ENCODE peak calls at places on chromosomes 4 and X, in eight cellular contexts. Y is progenitor cell of endocrine pancreas; N is OCI-LY7; I is left ventricle myocardium inferior; A is fibroblast of pulmonary artery; F is ovary; S is brain microvascular endothelial cell; Q is CD4-positive, alpha-beta T cell. X is an unnamed sample.

GRCh38 chrX:11434607-11435006 is 141.4 kb downstream of the AMELX start:
- DNase-seq in Y (no peak), N (no peak), I (no peak), A (no peak), F (no peak), S (no peak), Q (no peak), X (no peak)

GRCh38 chrX:40012800-40013682 is 84.7 kb downstream of the BCOR start:
- DNase-seq in Y (no peak), N (peak), I (peak), A (peak), F (peak), S (peak), Q (no peak), X (peak)

GRCh38 chr4:123930971-123931370 is 534.4 kb downstream of the SPRY1 start:
- DNase-seq in Y (no peak), N (no peak), I (no peak), A (peak), F (no peak), S (peak), Q (no peak), X (no peak)

GRCh38 chr4:7656244-7656800 is 221.6 kb upstream of the PSAPL1 start:
- DNase-seq in Y (no peak), N (no peak), I (no peak), A (no peak), F (no peak), S (no peak), Q (no peak), X (no peak)

GRCh38 chr4:138639018-138639876 is 376.3 kb upstream of the NOCT start:
- DNase-seq in Y (no peak), N (no peak), I (no peak), A (peak), F (no peak), S (no peak), Q (no peak), X (no peak)

GRCh38 chrX:41082783-41083182 is 2.5 kb upstream of the USP9X start:
- DNase-seq in Y (no peak), N (no peak), I (no peak), A (no peak), F (no peak), S (no peak), Q (no peak), X (no peak)

GRCh38 chr4:152679414-152680281 is at the start of gene TMEM154:
- DNase-seq in Y (peak), N (peak), I (peak), A (peak), F (peak), S (peak), Q (peak), X (peak)

GRCh38 chr4:118225521-118225920 is 127.3 kb downstream of the PRSS12 start:
- DNase-seq in Y (no peak), N (no peak), I (no peak), A (no peak), F (no peak), S (no peak), Q (no peak), X (no peak)

GRCh38 chrX:97685753-97686152 is 802.0 kb downstream of the RPA4 start:
- DNase-seq in Y (no peak), N (peak), I (no peak), A (peak), F (no peak), S (peak), Q (no peak), X (no peak)

GRCh38 chrX:30302957-30303356 is 6.2 kb downstream of the NR0B1 start:
- DNase-seq in Y (no peak), N (no peak), I (peak), A (no peak), F (no peak), S (no peak), Q (no peak), X (no peak)

GRCh38 chr4:177127658-177128057 is 182.0 kb upstream of the NEIL3 start:
- DNase-seq in Y (no peak), N (no peak), I (no peak), A (peak), F (no peak), S (no peak), Q (no peak), X (no peak)

GRCh38 chr4:174464949-174465348 is 57.3 kb downstream of the HPGD start:
- DNase-seq in Y (no peak), N (no peak), I (no peak), A (no peak), F (no peak), S (no peak), Q (no peak), X (no peak)

GRCh38 chr4:123506311-123506685 is 109.7 kb downstream of the SPRY1 start:
- DNase-seq in Y (no peak), N (no peak), I (no peak), A (no peak), F (no peak), S (no peak), Q (no peak), X (no peak)

GRCh38 chrX:2320580-2321327 is 180.0 kb downstream of the DHRSX start:
- DNase-seq in Y (no peak), N (no peak), I (peak), A (peak), F (no peak), S (no peak), Q (no peak), X (no peak)

GRCh38 chrX:85851418-85851817 is 195.9 kb downstream of the CHM start:
- DNase-seq in Y (peak), N (no peak), I (no peak), A (peak), F (no peak), S (no peak), Q (no peak), X (no peak)

GRCh38 chr4:167428172-167428571 is 193.9 kb upstream of the SPOCK3 start:
- DNase-seq in Y (no peak), N (no peak), I (no peak), A (peak), F (no peak), S (no peak), Q (no peak), X (no peak)

GRCh38 chr4:123397276-123398150 is 918 bp downstream of the SPRY1 start:
- DNase-seq in Y (peak), N (peak), I (peak), A (peak), F (peak), S (peak), Q (no peak), X (peak)

GRCh38 chrX:20217906-20218305 is 48.8 kb downstream of the RPS6KA3 start:
- DNase-seq in Y (no peak), N (no peak), I (no peak), A (no peak), F (no peak), S (no peak), Q (no peak), X (no peak)

GRCh38 chrX:45143455-45143854 is 57.2 kb downstream of the DIPK2B start:
- DNase-seq in Y (no peak), N (no peak), I (no peak), A (no peak), F (no peak), S (no peak), Q (no peak), X (no peak)

GRCh38 chr4:73589261-73589847 is 30.9 kb downstream of the RASSF6 start:
- DNase-seq in Y (no peak), N (no peak), I (no peak), A (peak), F (no peak), S (peak), Q (no peak), X (no peak)

GRCh38 chr4:76783836-76784235 is 114.1 kb downstream of the SOWAHB start:
- DNase-seq in Y (no peak), N (no peak), I (no peak), A (no peak), F (no peak), S (peak), Q (no peak), X (no peak)

GRCh38 chr4:59762344-59762743 is 1437.8 kb upstream of the ADGRL3 start:
- DNase-seq in Y (no peak), N (no peak), I (no peak), A (no peak), F (no peak), S (no peak), Q (no peak), X (no peak)

DNA sequence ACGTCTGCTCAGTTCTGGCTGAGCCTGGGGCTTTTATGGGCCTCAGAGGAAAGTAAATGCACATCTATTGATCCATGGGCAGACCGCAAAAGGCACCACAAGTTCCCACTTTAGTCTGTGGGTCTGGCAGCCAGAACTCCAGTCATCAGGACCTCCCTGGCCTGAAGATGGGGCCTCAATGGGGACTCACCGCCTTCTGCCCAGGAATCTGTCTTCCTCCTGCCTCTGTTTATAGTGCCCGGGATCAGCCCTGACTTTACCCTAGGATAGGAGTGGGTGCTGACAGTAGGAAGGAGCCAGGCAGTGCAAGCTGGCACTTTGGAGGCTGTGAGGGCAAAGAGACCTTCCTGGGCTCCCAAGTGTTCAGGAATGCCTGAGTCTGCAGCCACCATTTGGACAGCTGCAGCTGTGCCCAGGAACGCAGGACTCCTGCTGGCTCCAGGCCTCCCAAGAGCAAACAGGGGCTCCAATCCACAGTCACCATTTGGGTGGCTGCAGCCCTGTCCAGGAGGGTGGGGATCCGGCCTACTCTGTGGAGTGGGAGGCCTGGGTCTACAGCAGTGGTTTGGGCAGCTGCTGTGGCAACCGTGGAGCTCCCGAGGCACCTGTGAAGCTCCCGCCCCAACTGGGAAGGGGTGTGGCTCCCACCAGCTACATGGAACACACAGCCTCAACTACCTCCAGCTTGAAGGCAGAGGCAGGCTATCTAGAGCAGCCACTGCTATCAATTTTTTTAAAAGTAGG is 1440.9 kb upstream of the ADGRL3 start:
- DNase-seq in Y (peak), N (no peak), I (no peak), A (no peak), F (no peak), S (no peak), Q (no peak), X (no peak)
- TF ChIP-seq CTCF in Y (no peak), N (no peak), I (no peak), A (no peak), F (no peak), S (no peak), Q (no peak), X (no peak)

DNA sequence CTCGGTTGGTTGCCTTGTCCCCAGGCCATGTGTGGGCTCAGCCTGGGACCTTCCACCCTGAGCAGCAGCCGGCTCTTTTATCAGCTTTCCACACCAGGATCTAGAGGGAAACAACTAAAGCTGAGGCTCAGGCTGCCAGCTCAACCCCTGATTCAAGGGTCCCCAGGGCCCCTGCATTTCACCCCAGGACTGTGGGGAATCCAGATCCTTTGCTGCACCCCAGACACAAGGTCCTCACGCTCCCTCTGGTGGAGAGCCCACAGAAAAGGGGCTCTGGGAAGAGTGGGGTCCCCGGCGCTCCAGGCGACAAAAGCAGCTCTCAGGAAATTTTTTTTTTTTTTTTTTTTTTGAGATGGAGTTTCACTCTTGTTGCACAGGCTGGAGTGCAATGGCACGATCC is 64.3 kb downstream of the ZFYVE28 start:
- DNase-seq in Y (no peak), N (peak), I (no peak), A (peak), F (peak), S (no peak), Q (peak), X (no peak)
- TF ChIP-seq CTCF in Y (peak), N (peak), I (peak), A (peak), F (no peak), S (peak), Q (peak), X (peak)

DNA sequence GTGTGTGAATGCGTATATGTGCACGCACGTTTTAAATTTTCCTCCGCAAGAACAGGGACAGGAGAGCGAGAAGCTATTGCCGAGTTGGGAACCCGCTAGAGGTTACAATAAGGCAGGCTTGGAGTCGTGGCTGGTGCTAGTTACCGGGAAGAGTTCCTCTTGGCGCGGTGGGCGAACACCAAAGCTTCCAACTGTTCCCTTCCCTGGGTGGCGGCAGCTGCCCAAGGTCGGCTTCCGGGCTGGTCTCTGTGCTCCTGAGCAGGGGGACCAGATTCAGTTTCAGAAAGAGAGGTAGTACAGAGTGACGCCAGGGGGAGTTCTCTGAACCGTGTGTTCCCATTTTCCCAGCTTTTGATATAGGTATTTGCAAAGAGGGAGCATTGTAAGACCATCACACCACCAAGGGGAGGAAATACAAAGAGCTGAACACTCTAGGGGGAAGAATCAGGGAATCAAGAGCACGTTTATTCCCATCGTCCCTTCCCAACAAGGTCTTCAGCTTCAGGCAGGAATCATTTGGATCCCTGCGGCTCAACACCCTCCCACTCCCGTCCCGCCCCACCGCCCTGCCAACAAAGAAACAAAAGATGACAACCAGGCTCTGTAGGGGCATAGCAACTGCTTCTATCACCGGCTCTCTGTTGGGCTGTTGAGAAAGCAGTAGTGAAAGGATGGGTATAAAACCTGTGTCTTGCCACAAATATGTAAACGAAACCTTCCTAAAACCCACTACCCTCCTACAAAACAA is 113.6 kb upstream of the TEX13C start:
- DNase-seq in Y (peak), N (no peak), I (peak), A (no peak), F (no peak), S (no peak), Q (no peak), X (no peak)
- TF ChIP-seq CTCF in Y (peak), N (no peak), I (no peak), A (no peak), F (no peak), S (no peak), Q (no peak), X (no peak)

GRCh38 chr4:149549911-149550310 is 265.7 kb downstream of the IQCM start:
- DNase-seq in Y (no peak), N (no peak), I (no peak), A (peak), F (no peak), S (no peak), Q (no peak), X (no peak)
- TF ChIP-seq CTCF in Y (no peak), N (no peak), I (peak), A (peak), F (no peak), S (no peak), Q (no peak), X (no peak)

GRCh38 chrX:110123331-110123782 is 120.4 kb downstream of the TMEM164 start:
- DNase-seq in Y (no peak), N (no peak), I (no peak), A (peak), F (no peak), S (peak), Q (no peak), X (no peak)

GRCh38 chrX:110131031-110131430 is 128.1 kb downstream of the TMEM164 start:
- DNase-seq in Y (no peak), N (no peak), I (no peak), A (no peak), F (no peak), S (no peak), Q (no peak), X (no peak)

GRCh38 chrX:110119480-110119879 is 116.6 kb downstream of the TMEM164 start:
- DNase-seq in Y (no peak), N (no peak), I (no peak), A (no peak), F (no peak), S (no peak), Q (no peak), X (no peak)

GRCh38 chrX:110120025-110120424 is 117.1 kb downstream of the TMEM164 start:
- DNase-seq in Y (no peak), N (no peak), I (no peak), A (no peak), F (no peak), S (no peak), Q (no peak), X (no peak)

DNA sequence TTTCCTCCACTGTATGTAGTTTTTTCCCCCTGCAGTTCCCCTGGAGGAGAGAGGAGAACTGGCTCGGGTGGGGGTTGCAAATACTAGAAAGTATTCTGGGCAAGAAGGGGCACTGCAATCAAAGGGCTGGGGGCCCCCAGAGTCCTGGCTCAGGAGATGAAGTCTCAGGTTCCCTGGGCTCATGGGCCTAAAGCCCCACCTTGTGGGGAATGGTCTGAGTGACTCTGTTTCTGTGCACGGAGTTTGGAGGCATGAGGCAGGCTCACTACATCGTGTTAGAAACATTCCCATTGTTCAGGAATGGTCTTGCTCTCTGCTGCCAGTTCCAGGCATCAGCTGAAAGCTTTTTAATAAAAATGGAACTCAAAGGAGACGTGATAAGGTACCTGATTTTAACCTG is 122.5 kb downstream of the TMEM164 start:
- DNase-seq in Y (peak), N (no peak), I (no peak), A (peak), F (no peak), S (no peak), Q (no peak), X (no peak)
- TF ChIP-seq CTCF in Y (peak), N (peak), I (peak), A (peak), F (no peak), S (peak), Q (no peak), X (no peak)

GRCh38 chr4:121696140-121696640 is 590 bp downstream of the ANXA5 start:
- DNase-seq in Y (peak), N (peak), I (peak), A (peak), F (peak), S (peak), Q (peak), X (peak)

GRCh38 chr4:121697626-121698025 is 846 bp upstream of the ANXA5 start:
- DNase-seq in Y (no peak), N (no peak), I (no peak), A (no peak), F (no peak), S (no peak), Q (no peak), X (no peak)

GRCh38 chr4:121693450-121693849 is 3.3 kb downstream of the ANXA5 start:
- DNase-seq in Y (no peak), N (no peak), I (no peak), A (no peak), F (no peak), S (no peak), Q (no peak), X (no peak)

GRCh38 chr4:121698119-121698732 is 1.4 kb upstream of the ANXA5 start:
- DNase-seq in Y (no peak), N (no peak), I (peak), A (no peak), F (peak), S (no peak), Q (no peak), X (no peak)

GRCh38 chr4:121696641-121697461 is at the start of gene ANXA5:
- DNase-seq in Y (peak), N (peak), I (peak), A (peak), F (peak), S (peak), Q (peak), X (peak)
- TF ChIP-seq CTCF in Y (peak), N (no peak), I (peak), A (peak), F (peak), S (peak), Q (no peak), X (no peak)

DNA sequence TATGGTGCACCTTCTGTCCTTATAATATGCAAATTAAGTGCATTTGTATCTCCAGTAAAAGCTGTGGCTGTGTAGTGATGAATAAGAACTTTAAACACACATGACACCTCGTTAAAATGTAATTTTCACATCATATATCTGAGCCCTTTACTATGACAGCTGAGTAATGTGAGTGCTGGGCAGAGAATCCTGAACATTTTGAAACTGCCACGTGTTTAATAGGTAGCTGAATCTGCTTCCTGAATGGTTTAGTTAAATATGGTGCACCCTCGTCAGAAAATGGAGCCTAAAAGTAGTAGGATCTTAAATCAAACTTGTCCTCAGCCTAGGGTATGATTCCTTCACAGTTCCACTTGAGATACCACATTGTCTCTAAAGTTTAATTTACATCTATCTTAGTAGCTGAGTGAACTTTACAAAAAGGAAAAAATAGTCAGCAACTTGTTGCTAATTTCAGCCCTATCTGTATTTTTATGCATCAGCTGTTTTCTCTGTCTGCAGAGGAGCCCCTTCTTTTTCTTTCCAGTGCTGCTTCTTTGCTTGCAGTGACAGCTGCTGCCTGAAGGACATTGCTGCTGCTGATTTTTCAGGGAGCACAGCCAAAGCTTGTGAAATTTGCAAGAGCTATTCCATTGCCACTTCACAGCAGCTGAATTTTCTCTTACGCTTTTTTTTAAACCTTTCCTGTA is 541.0 kb downstream of the ADGRL3 start:
- DNase-seq in Y (no peak), N (no peak), I (no peak), A (peak), F (no peak), S (no peak), Q (no peak), X (no peak)
- TF ChIP-seq CTCF in Y (no peak), N (no peak), I (peak), A (peak), F (no peak), S (peak), Q (no peak), X (no peak)

X was measured in natural killer cell.